ENCODE peak calls at places on chromosomes 5 and 9, in seven cellular contexts. G is effector memory CD8-positive, alpha-beta T cell; P is tibial nerve; R is lung; A is amniotic stem cell; O is fibroblast of the aortic adventitia; X is dermis blood vessel endothelial cell. Y is an unnamed sample.

GRCh38 chr9:134243778-134244467 is 79.6 kb upstream of the RNU6ATAC start:
- DNase-seq in P (no peak), A (no peak), O (no peak), R (peak), G (peak), X (no peak), Y (peak)

GRCh38 chr9:122810306-122810946 is 10.5 kb downstream of the OR1K1 start:
- DNase-seq in R (peak), P (peak), G (peak), O (peak), A (peak), X (peak), Y (peak)

GRCh38 chr5:58366461-58366860 is 93.4 kb downstream of the PLK2 start:
- DNase-seq in O (peak), A (no peak), G (no peak), X (peak), P (no peak), R (peak), Y (no peak)

GRCh38 chr9:106784076-106784475 is 78.9 kb upstream of the ZNF462 start:
- DNase-seq in P (no peak), A (no peak), G (no peak), R (no peak), X (no peak), O (peak), Y (no peak)

GRCh38 chr5:136907371-136907770 is 542.0 kb upstream of the TRPC7 start:
- DNase-seq in G (no peak), R (no peak), X (no peak), A (no peak), O (no peak), P (no peak), Y (no peak)

GRCh38 chr9:100352201-100352726 is 478 bp downstream of the TEX10 start:
- DNase-seq in X (peak), G (peak), P (no peak), O (peak), R (peak), A (no peak), Y (no peak)

GRCh38 chr5:92801921-92802320 is 779.1 kb downstream of the NR2F1-AS1 start:
- DNase-seq in A (no peak), O (peak), R (no peak), P (no peak), G (no peak), X (no peak), Y (no peak)

GRCh38 chr5:38466444-38467189 is 89.8 kb downstream of the LIFR start:
- DNase-seq in G (no peak), A (no peak), O (peak), R (peak), P (peak), X (peak), Y (no peak)

GRCh38 chr5:161765611-161766010 is 80.1 kb downstream of the GABRA6 start:
- DNase-seq in R (no peak), G (no peak), A (no peak), X (no peak), P (no peak), O (no peak), Y (no peak)

GRCh38 chr5:19584131-19584530 is 403.9 kb downstream of the CDH18 start:
- DNase-seq in X (no peak), A (no peak), R (no peak), O (no peak), P (no peak), G (no peak), Y (no peak)

GRCh38 chr9:38038307-38039089 is 30.5 kb downstream of the SHB start:
- DNase-seq in G (no peak), R (no peak), P (no peak), X (peak), A (no peak), O (no peak), Y (no peak)

GRCh38 chr5:42912184-42912766 is 100.6 kb upstream of the SELENOP start:
- DNase-seq in A (peak), X (peak), G (peak), O (peak), P (no peak), R (no peak), Y (peak)

GRCh38 chr5:58458851-58459275 is 1.0 kb downstream of the PLK2 start:
- DNase-seq in G (no peak), A (no peak), O (no peak), R (no peak), P (no peak), X (peak), Y (no peak)

Y was measured in T follicular helper cell.